ENCODE peak calls at places on chromosomes 13 and 19, in four cellular contexts. N, B, V and G are unnamed samples.
A peak's percentile ranks its signal among the peaks of the same experiment; 100 is the strongest.

GRCh38 chr13:91136806-91137205 is 210.7 kb upstream of the MIR17HG start:
- DNase-seq in N (peak; percentile 42), B (no peak), V (peak; percentile 67), G (no peak)

GRCh38 chr19:6402834-6403608 is 10.1 kb upstream of the GTF2F1 start:
- DNase-seq in N (no peak), B (no peak), V (peak; percentile 23), G (no peak)

GRCh38 chr13:99565478-99566124 is 64.3 kb downstream of the TM9SF2 start:
- DNase-seq in N (no peak), B (no peak), V (no peak), G (no peak)

GRCh38 chr19:1279782-1280341 is 4.5 kb downstream of the FAM174C start:
- DNase-seq in N (peak; percentile 92), B (peak; percentile 83), V (peak; percentile 89), G (peak; percentile 77)

GRCh38 chr13:32370805-32371204 is 55.5 kb downstream of the BRCA2 start:
- DNase-seq in N (no peak), B (no peak), V (no peak), G (no peak)

GRCh38 chr19:40507892-40508291 is 41.1 kb downstream of the SPTBN4 start:
- DNase-seq in N (peak; percentile 32), B (no peak), V (no peak), G (no peak)

GRCh38 chr13:101417043-101417406 is 717 bp upstream of the NALCN start:
- DNase-seq in N (no peak), B (peak; percentile 91), V (peak; percentile 9), G (peak; percentile 72)

GRCh38 chr13:113854238-113855011 is 9.5 kb downstream of the GAS6 start:
- DNase-seq in N (no peak), B (no peak), V (no peak), G (no peak)

GRCh38 chr19:3518669-3519068 is 12.6 kb downstream of the FZR1 start:
- DNase-seq in N (no peak), B (no peak), V (no peak), G (no peak)

DNA sequence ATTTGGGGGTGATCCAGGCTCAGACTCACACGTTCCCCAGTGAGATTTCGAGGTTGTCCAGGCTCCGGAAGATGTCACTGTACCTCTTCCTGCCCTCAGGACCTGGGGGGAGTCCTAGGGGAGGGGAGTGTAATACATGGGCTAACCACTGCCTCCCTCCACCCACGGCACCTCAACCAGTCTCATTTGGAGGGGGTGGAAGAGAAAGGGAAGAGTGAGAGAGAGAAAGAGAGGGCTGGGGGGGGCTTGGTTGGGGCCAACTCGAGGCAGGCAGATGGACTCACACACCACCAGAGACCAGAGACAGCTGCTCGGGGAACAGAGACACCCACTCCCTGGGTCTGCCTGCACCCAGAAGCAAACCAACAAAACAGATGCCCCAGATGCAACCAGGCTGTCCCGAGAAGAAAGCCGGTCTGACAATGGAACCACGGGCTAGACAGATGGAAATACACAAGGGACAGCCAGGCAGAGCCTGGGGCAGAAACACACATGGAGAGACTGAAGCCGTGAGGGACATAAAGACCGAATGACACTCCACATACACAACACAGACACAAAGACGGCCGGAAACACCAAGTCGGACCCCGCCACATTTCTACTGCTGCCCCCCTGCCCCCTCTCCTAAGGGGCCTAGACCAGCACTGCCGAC is 825 bp downstream of the GMIP start:
- DNase-seq in N (peak; percentile 16), B (peak; percentile 11), V (peak; percentile 26), G (no peak)
- H2AFZ ChIP-seq in N (peak overlapping the region; percentile 83), B (peak overlapping the region; percentile 92), V (peak overlapping the region; percentile 90), G (peak overlapping the region; percentile 95)

DNA sequence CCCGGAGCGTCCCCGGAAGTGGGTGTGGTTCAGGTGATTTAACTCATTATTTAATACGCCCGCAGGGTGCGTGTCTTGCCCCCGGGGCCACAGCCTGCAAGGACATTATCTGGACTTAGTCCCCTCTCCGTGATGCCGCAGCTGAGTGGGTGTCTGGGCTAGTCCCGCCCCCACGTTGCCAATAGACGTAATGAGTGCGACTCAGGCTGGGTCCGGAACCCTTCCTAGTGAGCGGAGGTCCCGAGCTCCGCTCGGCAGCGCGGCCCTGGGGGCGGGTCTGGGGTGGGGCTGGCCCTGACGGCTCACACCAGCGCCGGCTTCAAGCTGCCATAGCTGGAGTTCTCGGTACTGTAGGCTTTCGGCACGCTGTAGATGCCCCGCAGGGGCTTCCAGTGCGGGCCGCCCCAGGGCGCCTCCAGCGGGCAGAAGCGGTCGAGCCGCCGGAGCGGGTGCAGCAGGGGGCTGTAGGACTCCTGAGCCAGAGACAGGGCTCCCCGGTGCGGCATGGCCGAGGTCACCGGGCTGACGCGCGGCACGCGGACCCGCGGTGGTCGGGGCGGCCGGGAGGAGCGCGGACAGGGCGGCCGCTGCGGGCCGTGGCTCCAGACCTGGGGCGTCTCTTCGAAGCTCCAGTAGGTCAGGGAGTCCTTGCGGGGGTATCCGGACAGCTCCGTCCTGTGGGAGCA is 918 bp upstream of the LHB start:
- DNase-seq in N (peak; percentile 79), B (peak; percentile 59), V (peak; percentile 79), G (no peak)
- TF ChIP-seq CTCF in N (peak; percentile 51), B (peak; percentile 27), V (peak; percentile 49), G (peak; percentile 57)

GRCh38 chr13:78600317-78600899 is 2.9 kb downstream of the POU4F1 start:
- DNase-seq in N (no peak), B (no peak), V (peak; percentile 31), G (no peak)

GRCh38 chr13:78601124-78601885 is 2.0 kb downstream of the POU4F1 start:
- DNase-seq in N (no peak), B (no peak), V (peak; percentile 71), G (no peak)

GRCh38 chr13:78598382-78598781 is 5.0 kb downstream of the POU4F1 start:
- DNase-seq in N (no peak), B (no peak), V (peak; percentile 5), G (no peak)

GRCh38 chr13:78598933-78599332 is 4.4 kb downstream of the POU4F1 start:
- DNase-seq in N (no peak), B (no peak), V (no peak), G (no peak)

DNA sequence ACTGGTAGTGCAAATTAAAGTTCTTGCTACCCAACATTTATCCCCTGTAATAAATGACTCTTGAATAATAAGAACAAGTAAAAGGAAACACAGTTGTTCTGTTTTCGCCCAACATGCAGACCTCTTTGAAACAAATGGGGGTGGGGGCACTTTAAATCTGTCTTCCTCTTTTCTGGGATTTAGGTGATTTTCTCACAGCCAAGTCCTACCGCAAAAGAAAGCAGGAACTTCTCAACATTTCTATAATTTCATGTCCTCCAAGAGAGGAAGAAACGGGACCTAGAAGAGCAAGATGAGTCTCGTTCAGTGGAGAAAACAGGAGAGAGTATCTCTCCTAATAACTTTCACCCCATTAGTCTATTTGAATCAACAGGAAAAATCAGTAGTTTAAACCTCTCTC is 3.4 kb downstream of the POU4F1 start:
- DNase-seq in N (no peak), B (no peak), V (no peak), G (no peak)
- H3K4me2 ChIP-seq in N (no peak overlapping the region), B (no peak overlapping the region), V (no peak overlapping the region), G (no peak overlapping the region)

GRCh38 chr13:25179011-25179410 is 6.9 kb upstream of the AMER2 start:
- DNase-seq in N (no peak), B (no peak), V (no peak), G (no peak)

GRCh38 chr13:25180795-25181537 is 8.9 kb upstream of the AMER2 start:
- DNase-seq in N (no peak), B (no peak), V (peak; percentile 31), G (no peak)

GRCh38 chr13:25181597-25181996 is 9.5 kb upstream of the AMER2 start:
- DNase-seq in N (no peak), B (no peak), V (no peak), G (no peak)

GRCh38 chr13:25179810-25180437 is 7.8 kb upstream of the AMER2 start:
- DNase-seq in N (no peak), B (no peak), V (no peak), G (no peak)

GRCh38 chr13:25180450-25180794 is 8.3 kb upstream of the AMER2 start:
- DNase-seq in N (no peak), B (no peak), V (no peak), G (no peak)
- H2AFZ ChIP-seq in N (no peak overlapping the region), B (no peak overlapping the region), V (no peak overlapping the region), G (no peak overlapping the region)